ENCODE peak calls at places on chromosome 3, in nine cellular contexts. B, M, C, I, V, K, Z, N and W are unnamed samples.

GRCh38 chr3:51967384-51968174 is at the start of gene PCBP4:
- DNase-seq in B (peak; percentile 78), N (peak; percentile 82), M (peak; percentile 27), K (peak; percentile 83), C (peak; percentile 89), I (peak; percentile 84), Z (peak; percentile 77), V (peak; percentile 70), W (peak; percentile 64)

GRCh38 chr3:15819043-15819442 is 21.3 kb upstream of the ANKRD28 start:
- DNase-seq in B (no peak), C (no peak), I (no peak), M (no peak), N (no peak), Z (no peak), K (no peak), V (no peak), W (no peak)

GRCh38 chr3:59759298-59760169 is 709.7 kb upstream of the CFAP20DC start:
- DNase-seq in N (no peak), K (peak; percentile 56), V (no peak), B (no peak), I (no peak), M (no peak), Z (peak; percentile 74), C (no peak), W (no peak)

GRCh38 chr3:4772171-4772804 is 206.9 kb upstream of the BHLHE40 start:
- DNase-seq in Z (no peak), B (peak; percentile 69), I (peak; percentile 93), K (peak; percentile 27), C (peak; percentile 92), M (no peak), N (no peak), V (no peak), W (peak; percentile 85)

GRCh38 chr3:117788499-117788898 is 1078.9 kb downstream of the TUSC7 start:
- DNase-seq in C (no peak), M (no peak), Z (no peak), B (no peak), V (no peak), K (no peak), I (no peak), N (no peak), W (no peak)

GRCh38 chr3:63970596-63971468 is 52.5 kb downstream of the PSMD6 start:
- DNase-seq in V (peak; percentile 58), K (no peak), M (no peak), C (no peak), Z (no peak), B (no peak), N (peak; percentile 80), I (no peak), W (peak; percentile 28)

GRCh38 chr3:146326875-146327543 is 76.1 kb upstream of the PLSCR4 start:
- DNase-seq in I (peak; percentile 47), C (peak; percentile 34), M (no peak), K (peak; percentile 56), Z (no peak), N (peak; percentile 46), V (peak; percentile 40), B (no peak), W (peak; percentile 45)

GRCh38 chr3:194715022-194715800 is 29.5 kb downstream of the FAM43A start:
- DNase-seq in N (peak; percentile 85), B (no peak), Z (peak; percentile 52), M (no peak), K (no peak), C (no peak), V (no peak), I (peak; percentile 47), W (no peak)

GRCh38 chr3:161035711-161036110 is 69.4 kb downstream of the B3GALNT1 start:
- DNase-seq in K (no peak), Z (no peak), I (no peak), N (no peak), M (no peak), V (no peak), B (no peak), C (no peak), W (no peak)

GRCh38 chr3:134685881-134686802 is 35.3 kb upstream of the KY start:
- DNase-seq in V (no peak), Z (no peak), K (no peak), B (no peak), I (no peak), M (no peak), N (no peak), C (no peak), W (no peak)

DNA sequence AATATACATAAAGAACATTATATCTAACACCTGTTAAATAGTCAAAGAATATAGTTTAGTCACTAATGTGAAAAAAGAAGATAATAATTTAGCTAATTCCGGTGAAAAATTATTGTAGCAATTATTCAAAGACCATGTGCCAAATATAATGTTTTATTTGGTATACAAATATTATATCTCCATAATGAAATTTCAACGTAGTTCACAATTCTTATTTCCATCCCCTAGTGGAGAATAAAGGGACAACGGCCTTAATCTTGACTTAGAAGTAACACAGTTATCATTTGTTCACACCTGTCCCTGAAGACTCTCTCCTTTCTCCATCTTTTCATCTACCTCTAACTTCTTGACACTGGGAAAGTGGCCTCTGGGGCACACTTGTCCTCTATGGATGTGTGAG is 213.4 kb downstream of the ERC2 start:
- DNase-seq in C (no peak), M (no peak), B (no peak), N (no peak), V (peak; percentile 47), I (no peak), K (no peak), Z (no peak), W (no peak)
- H3K36me3 ChIP-seq in C (no peaks in the 10 kb centered on the region), M (no peaks in the 10 kb centered on the region), B (no peaks in the 10 kb centered on the region), N (no peaks in the 10 kb centered on the region), V (no peaks in the 10 kb centered on the region), I (no peaks in the 10 kb centered on the region), K (no peaks in the 10 kb centered on the region), Z (no peaks in the 10 kb centered on the region), W (no peaks in the 10 kb centered on the region)

GRCh38 chr3:186976802-186977201 is 46.5 kb downstream of the ST6GAL1 start:
- DNase-seq in B (no peak), V (no peak), Z (no peak), I (no peak), C (no peak), M (no peak), N (no peak), K (no peak), W (no peak)

GRCh38 chr3:186973702-186974101 is 43.4 kb downstream of the ST6GAL1 start:
- DNase-seq in Z (no peak), B (no peak), K (no peak), I (no peak), M (no peak), V (no peak), C (no peak), N (no peak), W (no peak)

GRCh38 chr3:186971578-186971977 is 41.3 kb downstream of the ST6GAL1 start:
- DNase-seq in M (no peak), I (no peak), C (no peak), K (no peak), B (no peak), Z (no peak), N (no peak), V (no peak), W (no peak)

GRCh38 chr3:186975726-186976125 is 45.4 kb downstream of the ST6GAL1 start:
- DNase-seq in M (no peak), K (no peak), B (no peak), V (no peak), Z (no peak), N (no peak), C (no peak), I (no peak), W (no peak)

GRCh38 chr3:186974824-186975281 is 44.5 kb downstream of the ST6GAL1 start:
- DNase-seq in I (no peak), Z (no peak), C (peak; percentile 56), M (no peak), N (no peak), B (no peak), K (no peak), V (no peak), W (no peak)
- H3K36me3 ChIP-seq in I (no peaks in the 10 kb centered on the region), Z (no peaks in the 10 kb centered on the region), C (peaks cover 22% of the 10 kb centered on the region), M (peaks cover 6% of the 10 kb centered on the region), N (peaks cover 2% of the 10 kb centered on the region), B (no peaks in the 10 kb centered on the region), K (no peaks in the 10 kb centered on the region), V (peaks cover 9% of the 10 kb centered on the region), W (no peaks in the 10 kb centered on the region)

GRCh38 chr3:48690846-48691458 is 5.2 kb upstream of the NCKIPSD start:
- DNase-seq in K (no peak), B (no peak), N (no peak), Z (no peak), C (no peak), M (no peak), V (no peak), I (no peak), W (no peak)
- H3K36me3 ChIP-seq in K (no peaks in the 10 kb centered on the region), B (peaks cover 83% of the 10 kb centered on the region), N (peaks cover 29% of the 10 kb centered on the region), Z (peaks cover 83% of the 10 kb centered on the region), C (peaks cover 80% of the 10 kb centered on the region), M (peaks cover 30% of the 10 kb centered on the region), V (peaks cover 63% of the 10 kb centered on the region), I (peaks cover 18% of the 10 kb centered on the region), W (peaks cover 24% of the 10 kb centered on the region)

GRCh38 chr3:108564564-108564963 is 24.7 kb downstream of the CIP2A start:
- DNase-seq in I (no peak), K (no peak), C (no peak), M (no peak), B (no peak), N (no peak), Z (no peak), V (no peak), W (no peak)
- H3K36me3 ChIP-seq in I (no peaks in the 10 kb centered on the region), K (no peaks in the 10 kb centered on the region), C (no peaks in the 10 kb centered on the region), M (no peaks in the 10 kb centered on the region), B (no peaks in the 10 kb centered on the region), N (no peaks in the 10 kb centered on the region), Z (peaks cover 50% of the 10 kb centered on the region), V (peaks cover 32% of the 10 kb centered on the region), W (no peaks in the 10 kb centered on the region)